ENCODE peak calls at places on chromosomes 5 and 9, in eight cellular contexts. N is astrocyte of the spinal cord; Q is choroid plexus epithelial cell; A is A549; T is brain microvascular endothelial cell; V is AG04450; I is IMR-90; R is CD8-positive, alpha-beta T cell. M is an unnamed sample.

GRCh38 chr9:36163049-36163839 is 5.9 kb upstream of the CCIN start:
- DNase-seq in N (peak; percentile 96), Q (peak; percentile 86), A (peak; percentile 74), T (peak; percentile 71), V (no peak), I (peak; percentile 86), R (no peak), M (peak; percentile 88)

GRCh38 chr5:134175874-134176522 is 752 bp downstream of the SKP1 start:
- DNase-seq in N (peak; percentile 22), Q (peak; percentile 39), A (peak; percentile 22), T (peak; percentile 12), V (no peak), I (peak; percentile 25), R (no peak), M (peak; percentile 25)

GRCh38 chr9:73148447-73148937 is 3.2 kb upstream of the ANXA1 start:
- DNase-seq in N (no peak), Q (peak; percentile 51), A (no peak), T (no peak), V (no peak), I (peak; percentile 58), R (no peak), M (no peak)

GRCh38 chr5:128358826-128359225 is 179.2 kb downstream of the FBN2 start:
- DNase-seq in N (peak; percentile 64), Q (peak; percentile 42), A (no peak), T (no peak), V (no peak), I (peak; percentile 23), R (no peak), M (no peak)

GRCh38 chr9:113940077-113940476 is 64.0 kb downstream of the ZNF618 start:
- DNase-seq in N (no peak), Q (no peak), A (no peak), T (no peak), V (no peak), I (no peak), R (no peak), M (no peak)

GRCh38 chr9:38620483-38621433 is at the start of gene ANKRD18A:
- DNase-seq in N (peak; percentile 82), Q (peak; percentile 50), A (peak; percentile 96), T (peak; percentile 49), V (peak; percentile 29), I (peak; percentile 41), R (peak; percentile 53), M (peak; percentile 65)

GRCh38 chr5:124876564-124876963 is 130.1 kb upstream of the ZNF608 start:
- DNase-seq in N (no peak), Q (no peak), A (no peak), T (no peak), V (no peak), I (no peak), R (no peak), M (no peak)

GRCh38 chr5:175478384-175479124 is at the start of gene SFXN1:
- DNase-seq in N (peak; percentile 80), Q (peak; percentile 73), A (peak; percentile 78), T (peak; percentile 38), V (no peak), I (peak; percentile 68), R (peak; percentile 72), M (peak; percentile 68)

GRCh38 chr5:15737882-15738677 is 238.1 kb downstream of the FBXL7 start:
- DNase-seq in N (no peak), Q (peak; percentile 39), A (no peak), T (no peak), V (no peak), I (peak; percentile 17), R (no peak), M (peak; percentile 24)

GRCh38 chr5:118981783-118982182 is 6.6 kb downstream of the DTWD2 start:
- DNase-seq in N (no peak), Q (no peak), A (no peak), T (no peak), V (no peak), I (no peak), R (no peak), M (no peak)

GRCh38 chr5:80607832-80608231 is 37.8 kb upstream of the ANKRD34B start:
- DNase-seq in N (no peak), Q (no peak), A (no peak), T (no peak), V (no peak), I (no peak), R (no peak), M (no peak)

GRCh38 chr5:142013734-142014495 is 1.1 kb upstream of the GNPDA1 start:
- DNase-seq in N (peak; percentile 19), Q (peak; percentile 38), A (peak; percentile 46), T (no peak), V (no peak), I (peak; percentile 57), R (no peak), M (peak; percentile 59)

GRCh38 chr5:8756498-8757084 is 789.3 kb downstream of the SEMA5A start:
- DNase-seq in N (peak; percentile 73), Q (peak; percentile 69), A (peak; percentile 9), T (peak; percentile 65), V (no peak), I (peak; percentile 60), R (no peak), M (peak; percentile 78)

GRCh38 chr5:80790698-80791097 is 135.9 kb upstream of the DHFR start:
- DNase-seq in N (no peak), Q (no peak), A (no peak), T (no peak), V (no peak), I (no peak), R (no peak), M (no peak)

GRCh38 chr9:6645153-6646027 is at the start of gene GLDC:
- DNase-seq in N (peak; percentile 72), Q (no peak), A (peak; percentile 91), T (no peak), V (no peak), I (no peak), R (peak; percentile 44), M (no peak)

GRCh38 chr5:57277085-57277484 is 103.2 kb downstream of the GPBP1 start:
- DNase-seq in N (peak; percentile 36), Q (peak; percentile 59), A (peak; percentile 28), T (no peak), V (no peak), I (peak; percentile 40), R (no peak), M (peak; percentile 68)

GRCh38 chr5:132414634-132415377 is 45.3 kb downstream of the SLC22A5 start:
- DNase-seq in N (peak; percentile 68), Q (peak; percentile 70), A (peak; percentile 67), T (peak; percentile 65), V (no peak), I (no peak), R (no peak), M (peak; percentile 46)

GRCh38 chr9:88180084-88180765 is 42.0 kb upstream of the SPATA31C2 start:
- DNase-seq in N (no peak), Q (no peak), A (no peak), T (no peak), V (no peak), I (no peak), R (no peak), M (no peak)

GRCh38 chr5:95773325-95774059 is 42.4 kb downstream of the RHOBTB3 start:
- DNase-seq in N (peak; percentile 95), Q (peak; percentile 90), A (peak; percentile 20), T (peak; percentile 71), V (no peak), I (peak; percentile 90), R (no peak), M (peak; percentile 80)

GRCh38 chr9:5450360-5451051 is at the start of gene CD274:
- DNase-seq in N (peak; percentile 90), Q (peak; percentile 95), A (peak; percentile 91), T (peak; percentile 80), V (peak; percentile 74), I (peak; percentile 93), R (peak; percentile 74), M (peak; percentile 93)

GRCh38 chr5:135191084-135191826 is 157.2 kb upstream of the PITX1 start:
- DNase-seq in N (peak; percentile 69), Q (peak; percentile 75), A (peak; percentile 80), T (peak; percentile 58), V (peak; percentile 44), I (peak; percentile 68), R (peak; percentile 60), M (peak; percentile 67)
- H3K4me3 ChIP-seq in N (peak overlapping the region; percentile 28), Q (peak overlapping the region; percentile 53), A (peak overlapping the region; percentile 60), T (peak overlapping the region; percentile 49), V (peak overlapping the region; percentile 49), I (no peak overlapping the region), R (peak overlapping the region; percentile 50), M (peak overlapping the region; percentile 45)

GRCh38 chr5:152638996-152639552 is 234.0 kb upstream of the NMUR2 start:
- DNase-seq in N (no peak), Q (no peak), A (no peak), T (no peak), V (no peak), I (no peak), R (no peak), M (no peak)
- H3K4me3 ChIP-seq in N (no peak overlapping the region), Q (no peak overlapping the region), A (no peak overlapping the region), T (no peak overlapping the region), V (no peak overlapping the region), I (no peak overlapping the region), R (no peak overlapping the region), M (no peak overlapping the region)

GRCh38 chr5:178476531-178476930 is 113.7 kb downstream of the COL23A1 start:
- DNase-seq in N (no peak), Q (no peak), A (no peak), T (no peak), V (no peak), I (no peak), R (no peak), M (no peak)

GRCh38 chr5:178474562-178475184 is 115.5 kb downstream of the COL23A1 start:
- DNase-seq in N (no peak), Q (peak; percentile 19), A (no peak), T (no peak), V (no peak), I (no peak), R (no peak), M (no peak)

GRCh38 chr5:178477224-178478201 is 112.7 kb downstream of the COL23A1 start:
- DNase-seq in N (no peak), Q (no peak), A (no peak), T (no peak), V (no peak), I (no peak), R (no peak), M (no peak)

GRCh38 chr5:178479261-178479660 is 110.9 kb downstream of the COL23A1 start:
- DNase-seq in N (no peak), Q (no peak), A (no peak), T (no peak), V (no peak), I (no peak), R (no peak), M (no peak)

GRCh38 chr5:178478370-178478769 is 111.8 kb downstream of the COL23A1 start:
- DNase-seq in N (no peak), Q (no peak), A (no peak), T (no peak), V (no peak), I (no peak), R (no peak), M (no peak)
- H3K4me3 ChIP-seq in N (no peak overlapping the region), Q (no peak overlapping the region), A (no peak overlapping the region), T (no peak overlapping the region), V (no peak overlapping the region), I (no peak overlapping the region), R (no peak overlapping the region), M (no peak overlapping the region)

DNA sequence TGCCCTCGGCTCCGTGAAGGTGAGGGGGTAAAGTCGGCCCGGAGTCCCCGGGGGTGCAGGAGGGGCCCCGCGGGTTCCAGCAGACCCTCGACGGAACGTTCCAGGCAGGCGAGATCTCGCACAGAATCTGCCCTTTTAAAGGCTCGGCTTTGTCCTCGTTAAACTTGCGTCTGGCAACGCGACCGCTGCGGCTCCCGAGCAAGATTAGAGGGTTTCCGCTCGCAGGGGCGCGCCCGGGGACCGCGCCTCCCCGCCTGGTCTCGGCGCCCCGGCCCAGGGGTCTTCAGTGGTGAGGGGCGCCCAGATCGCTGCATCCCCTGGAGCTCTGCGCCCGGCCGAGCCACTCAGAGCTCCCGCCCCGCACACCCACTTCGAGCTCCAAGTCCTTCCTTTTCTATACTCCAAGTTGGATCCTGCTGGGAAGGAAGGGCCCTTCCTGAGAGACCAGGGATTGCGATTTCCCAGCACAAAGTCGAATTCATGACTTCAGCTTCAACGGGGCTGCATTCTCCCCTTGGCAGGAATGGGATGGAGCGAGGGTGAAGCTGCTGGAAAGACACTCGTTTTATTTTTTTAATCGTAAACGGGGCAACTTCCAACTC is 11.4 kb downstream of the PROP1 start:
- DNase-seq in N (no peak), Q (no peak), A (no peak), T (no peak), V (no peak), I (no peak), R (no peak), M (no peak)
- H3K4me3 ChIP-seq in N (no peak overlapping the region), Q (no peak overlapping the region), A (no peak overlapping the region), T (no peak overlapping the region), V (no peak overlapping the region), I (no peak overlapping the region), R (peak overlapping the region; percentile 11), M (no peak overlapping the region)